ENCODE peak calls at places on chromosomes 7 and 10, in six cellular contexts. K, U, A, B, Z and Y are unnamed samples.

GRCh38 chr10:17643339-17643754 is 604 bp upstream of the STAM start:
- DNase-seq in K (peak; percentile 78), U (no peak), A (no peak), B (peak; percentile 72), Z (peak; percentile 65), Y (peak; percentile 71)

GRCh38 chr10:71241114-71241898 is 28.9 kb downstream of the UNC5B start:
- DNase-seq in K (peak; percentile 50), U (peak; percentile 79), A (no peak), B (no peak), Z (no peak), Y (no peak)

GRCh38 chr7:137687556-137688280 is 159.1 kb downstream of the DGKI start:
- DNase-seq in K (peak; percentile 71), U (no peak), A (no peak), B (no peak), Z (no peak), Y (no peak)

GRCh38 chr10:122258136-122259074 is 12.7 kb upstream of the BTBD16 start:
- DNase-seq in K (peak; percentile 69), U (no peak), A (no peak), B (no peak), Z (no peak), Y (peak; percentile 75)

GRCh38 chr7:123768493-123768892 is 19.7 kb upstream of the WASL start:
- DNase-seq in K (no peak), U (no peak), A (no peak), B (no peak), Z (no peak), Y (no peak)

GRCh38 chr7:93165447-93165846 is 17.3 kb upstream of the SAMD9L start:
- DNase-seq in K (peak; percentile 39), U (no peak), A (no peak), B (no peak), Z (no peak), Y (no peak)

GRCh38 chr10:7652121-7652520 is 14.6 kb downstream of the ITIH5 start:
- DNase-seq in K (no peak), U (no peak), A (no peak), B (no peak), Z (no peak), Y (no peak)

GRCh38 chr10:6320320-6321010 is 117.7 kb downstream of the PFKFB3 start:
- DNase-seq in K (no peak), U (no peak), A (no peak), B (no peak), Z (no peak), Y (no peak)

GRCh38 chr10:97584060-97584797 is at the start of gene HOGA1:
- DNase-seq in K (peak; percentile 55), U (peak; percentile 51), A (no peak), B (no peak), Z (peak; percentile 93), Y (no peak)
- TF ChIP-seq POLR2A in K (no peak), U (no peak), A (no peak), B (no peak), Z (peak; percentile 72), Y (no peak)

GRCh38 chr10:43407148-43407575 is 1.8 kb downstream of the HNRNPF start:
- DNase-seq in K (peak; percentile 36), U (peak; percentile 62), A (peak; percentile 71), B (peak; percentile 66), Z (peak; percentile 72), Y (peak; percentile 92)

GRCh38 chr10:43409385-43410109 is 561 bp upstream of the HNRNPF start:
- DNase-seq in K (no peak), U (peak; percentile 42), A (no peak), B (peak; percentile 53), Z (peak; percentile 65), Y (no peak)

GRCh38 chr10:43408710-43409384 is at the start of gene HNRNPF:
- DNase-seq in K (peak; percentile 93), U (peak; percentile 96), A (peak; percentile 96), B (peak; percentile 95), Z (peak; percentile 97), Y (peak; percentile 90)

GRCh38 chr10:43408331-43408709 is 666 bp downstream of the HNRNPF start:
- DNase-seq in K (no peak), U (no peak), A (no peak), B (no peak), Z (no peak), Y (peak; percentile 92)

GRCh38 chr10:43407576-43408330 is 1.2 kb downstream of the HNRNPF start:
- DNase-seq in K (peak; percentile 89), U (peak; percentile 91), A (peak; percentile 95), B (peak; percentile 94), Z (peak; percentile 95), Y (peak; percentile 91)
- TF ChIP-seq POLR2A in K (peak; percentile 94), U (peak; percentile 55), A (peak; percentile 74), B (no peak), Z (peak; percentile 70), Y (no peak)

GRCh38 chr10:60429084-60429849 is 39.6 kb upstream of the ANK3 start:
- DNase-seq in K (peak; percentile 43), U (no peak), A (no peak), B (no peak), Z (peak; percentile 28), Y (no peak)

GRCh38 chr10:60430017-60430416 is 40.3 kb upstream of the ANK3 start:
- DNase-seq in K (peak; percentile 82), U (no peak), A (no peak), B (no peak), Z (no peak), Y (no peak)

GRCh38 chr10:60430836-60431597 is 41.3 kb upstream of the ANK3 start:
- DNase-seq in K (peak; percentile 26), U (no peak), A (no peak), B (no peak), Z (no peak), Y (no peak)

GRCh38 chr10:60433684-60434083 is 44.0 kb upstream of the ANK3 start:
- DNase-seq in K (peak; percentile 86), U (no peak), A (no peak), B (no peak), Z (no peak), Y (no peak)

DNA sequence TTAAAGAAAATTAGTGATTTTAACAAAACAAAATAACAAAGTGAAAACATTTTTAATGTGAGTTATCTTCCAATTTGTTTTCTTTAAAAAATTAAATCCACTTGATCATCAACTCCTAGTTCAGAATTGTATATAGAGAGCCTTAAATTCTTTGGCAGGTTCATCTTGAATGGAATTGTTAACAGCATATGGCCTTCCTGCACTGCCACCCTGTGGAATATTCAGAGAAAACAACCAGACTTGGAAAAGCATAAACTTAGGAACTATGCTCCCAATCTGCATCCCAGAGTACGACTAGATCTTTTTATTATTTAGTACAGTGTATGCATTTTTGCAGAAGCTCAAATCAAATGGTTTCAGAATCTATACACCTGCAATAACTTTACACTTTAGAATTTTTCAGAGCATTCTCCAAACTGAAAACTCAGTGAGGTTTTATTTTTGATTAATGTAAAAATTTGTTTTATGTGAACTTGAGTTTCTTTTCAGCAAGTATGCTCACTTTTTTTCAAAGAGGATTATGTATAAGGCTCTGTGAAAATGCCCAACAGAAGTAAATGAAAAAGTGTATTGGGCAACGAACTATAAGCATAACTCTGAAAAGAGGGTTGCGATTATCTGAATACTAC is 44.9 kb upstream of the ANK3 start:
- DNase-seq in K (peak; percentile 74), U (peak; percentile 18), A (peak; percentile 39), B (no peak), Z (no peak), Y (peak; percentile 27)
- TF ChIP-seq POLR2A in K (peak; percentile 50), U (no peak), A (no peak), B (no peak), Z (no peak), Y (no peak)

DNA sequence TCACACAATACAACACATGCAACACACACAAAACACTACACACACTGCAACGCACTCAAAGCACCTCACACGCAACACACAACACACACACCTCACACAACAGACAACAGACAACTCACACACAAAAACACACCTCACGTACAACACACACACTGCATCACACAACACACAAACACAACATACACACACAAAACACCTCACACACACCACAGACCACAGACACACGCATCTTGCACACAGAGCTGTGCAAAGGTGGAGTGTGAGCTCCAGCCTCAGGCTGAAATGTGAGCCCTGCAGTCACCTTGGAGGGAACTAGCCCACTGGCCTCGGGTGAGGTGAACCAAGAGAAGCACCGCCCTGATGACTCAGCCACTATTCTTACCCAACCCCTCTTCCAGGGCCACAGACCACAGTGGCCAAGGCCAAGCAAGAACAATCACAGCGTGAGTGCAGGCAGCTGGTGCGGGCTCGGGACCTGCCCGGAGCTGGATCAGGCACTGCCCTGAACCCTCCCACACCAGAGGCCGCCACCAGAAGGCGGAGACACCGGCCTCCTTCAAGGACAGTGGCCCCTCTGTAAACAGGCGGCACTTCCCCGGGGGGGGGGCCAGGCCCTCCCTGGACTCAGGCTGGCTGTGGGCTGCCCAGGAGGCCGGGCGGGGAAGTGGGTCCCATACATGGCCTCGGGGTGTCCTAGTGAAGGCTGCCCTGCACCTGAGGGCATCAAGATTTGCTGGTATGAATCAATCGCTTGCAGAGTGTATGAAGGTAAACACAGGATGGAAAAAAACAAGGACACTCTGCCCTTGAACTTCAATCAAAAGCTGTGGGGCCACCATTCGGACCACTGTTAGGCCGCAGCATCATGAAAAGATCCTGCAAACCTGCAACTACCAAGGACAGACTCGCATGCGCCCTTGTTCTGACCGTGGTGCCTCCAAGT is 106.7 kb downstream of the TNS3 start:
- DNase-seq in K (peak; percentile 96), U (peak; percentile 83), A (peak; percentile 95), B (peak; percentile 94), Z (peak; percentile 90), Y (peak; percentile 96)
- TF ChIP-seq POLR2A in K (peak; percentile 49), U (no peak), A (peak; percentile 38), B (no peak), Z (peak; percentile 57), Y (no peak)

GRCh38 chr7:107559864-107560263 is 3.9 kb downstream of the COG5 start:
- DNase-seq in K (peak; percentile 78), U (no peak), A (no peak), B (no peak), Z (no peak), Y (no peak)
- TF ChIP-seq POLR2A in K (no peak), U (no peak), A (no peak), B (no peak), Z (no peak), Y (no peak)

DNA sequence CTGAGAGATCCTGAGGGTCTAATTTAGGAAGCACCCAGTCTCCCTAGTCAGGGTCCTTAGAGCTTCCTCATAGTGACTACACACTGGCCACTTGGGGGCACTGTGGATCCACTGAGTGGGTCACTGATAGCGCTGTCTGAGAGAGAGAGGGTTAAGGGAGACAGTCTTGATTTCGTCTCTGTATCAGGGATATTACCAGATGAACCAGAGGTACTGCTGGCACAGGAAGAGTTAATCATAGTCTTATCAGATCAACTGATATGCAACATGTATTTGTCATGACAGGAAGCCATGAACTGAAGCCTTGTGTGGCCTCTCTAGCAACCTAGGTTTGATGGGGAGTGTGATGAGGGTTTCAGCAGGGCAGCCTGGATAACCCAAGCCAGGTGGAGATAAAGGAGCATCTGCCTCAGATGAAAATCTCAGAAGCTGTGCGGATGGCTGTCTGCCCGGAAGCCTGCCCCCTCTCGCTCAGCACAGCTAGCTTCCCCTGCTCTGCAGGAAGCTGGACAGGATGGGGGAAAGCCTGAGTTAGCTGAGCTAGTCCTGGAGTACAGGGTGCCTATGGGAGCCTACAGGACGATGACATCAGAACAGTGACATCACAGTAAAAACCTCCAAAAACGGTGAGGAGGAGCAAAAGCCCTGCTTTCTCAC is 214.0 kb upstream of the PRSS1 start:
- DNase-seq in K (peak; percentile 92), U (no peak), A (no peak), B (peak; percentile 50), Z (peak; percentile 54), Y (no peak)
- TF ChIP-seq POLR2A in K (peak; percentile 42), U (no peak), A (no peak), B (no peak), Z (no peak), Y (no peak)